ENCODE peak calls at places on chromosomes 4 and X, in five cellular contexts. One of them, this sample, is unnamed.

GRCh38 chrX:27336466-27337091 is 126.6 kb downstream of the PPP4R3C start:
- DNase-seq in GM10248: peak; percentile 18
- DNase-seq in H9: peak; percentile 48
- DNase-seq in adrenal gland: peak; percentile 41
- DNase-seq in IMR-90: peak; percentile 2
- DNase-seq in this sample: peak; percentile 64

GRCh38 chr4:128306992-128307581 is 19.5 kb upstream of the PGRMC2 start:
- DNase-seq in GM10248: no peak
- DNase-seq in H9: no peak
- DNase-seq in adrenal gland: no peak
- DNase-seq in IMR-90: no peak
- DNase-seq in this sample: no peak

GRCh38 chr4:110683600-110683999 is 60.7 kb upstream of the PITX2 start:
- DNase-seq in GM10248: no peak
- DNase-seq in H9: no peak
- DNase-seq in adrenal gland: no peak
- DNase-seq in IMR-90: no peak
- DNase-seq in this sample: no peak

GRCh38 chr4:20529681-20530080 is 170.6 kb upstream of the PACRGL start:
- DNase-seq in GM10248: no peak
- DNase-seq in H9: no peak
- DNase-seq in adrenal gland: no peak
- DNase-seq in IMR-90: peak; percentile 40
- DNase-seq in this sample: no peak

GRCh38 chr4:38514465-38515146 is 149.4 kb upstream of the KLF3 start:
- DNase-seq in GM10248: no peak
- DNase-seq in H9: no peak
- DNase-seq in adrenal gland: no peak
- DNase-seq in IMR-90: no peak
- DNase-seq in this sample: no peak

GRCh38 chrX:110588164-110588563 is 207.5 kb downstream of the CHRDL1 start:
- DNase-seq in GM10248: no peak
- DNase-seq in H9: no peak
- DNase-seq in adrenal gland: no peak
- DNase-seq in IMR-90: no peak
- DNase-seq in this sample: no peak

GRCh38 chr4:44493924-44494323 is 45.3 kb upstream of the KCTD8 start:
- DNase-seq in GM10248: peak; percentile 11
- DNase-seq in H9: peak; percentile 50
- DNase-seq in adrenal gland: peak; percentile 24
- DNase-seq in IMR-90: no peak
- DNase-seq in this sample: no peak

GRCh38 chrX:12798601-12799000 is 7.4 kb downstream of the PRPS2 start:
- DNase-seq in GM10248: no peak
- DNase-seq in H9: no peak
- DNase-seq in adrenal gland: no peak
- DNase-seq in IMR-90: peak; percentile 79
- DNase-seq in this sample: no peak

GRCh38 chr4:110787781-110788180 is 164.9 kb upstream of the PITX2 start:
- DNase-seq in GM10248: no peak
- DNase-seq in H9: no peak
- DNase-seq in adrenal gland: no peak
- DNase-seq in IMR-90: peak; percentile 27
- DNase-seq in this sample: no peak

GRCh38 chrX:105646592-105647372 is 175.6 kb upstream of the NRK start:
- DNase-seq in GM10248: no peak
- DNase-seq in H9: no peak
- DNase-seq in adrenal gland: no peak
- DNase-seq in IMR-90: no peak
- DNase-seq in this sample: no peak

GRCh38 chr4:185201983-185202962 is 1.5 kb downstream of the CFAP97 start:
- DNase-seq in GM10248: no peak
- DNase-seq in H9: peak; percentile 39
- DNase-seq in adrenal gland: no peak
- DNase-seq in IMR-90: peak; percentile 42
- DNase-seq in this sample: no peak

GRCh38 chr4:86847576-86847975 is 1.6 kb downstream of the SLC10A6 start:
- DNase-seq in GM10248: no peak
- DNase-seq in H9: no peak
- DNase-seq in adrenal gland: no peak
- DNase-seq in IMR-90: no peak
- DNase-seq in this sample: no peak

GRCh38 chr4:80094191-80094590 is 21.2 kb upstream of the ANTXR2 start:
- DNase-seq in GM10248: no peak
- DNase-seq in H9: no peak
- DNase-seq in adrenal gland: no peak
- DNase-seq in IMR-90: peak; percentile 50
- DNase-seq in this sample: no peak

GRCh38 chr4:783133-783541 is 42.8 kb downstream of the CPLX1 start:
- DNase-seq in GM10248: no peak
- DNase-seq in H9: no peak
- DNase-seq in adrenal gland: no peak
- DNase-seq in IMR-90: no peak
- DNase-seq in this sample: no peak

DNA sequence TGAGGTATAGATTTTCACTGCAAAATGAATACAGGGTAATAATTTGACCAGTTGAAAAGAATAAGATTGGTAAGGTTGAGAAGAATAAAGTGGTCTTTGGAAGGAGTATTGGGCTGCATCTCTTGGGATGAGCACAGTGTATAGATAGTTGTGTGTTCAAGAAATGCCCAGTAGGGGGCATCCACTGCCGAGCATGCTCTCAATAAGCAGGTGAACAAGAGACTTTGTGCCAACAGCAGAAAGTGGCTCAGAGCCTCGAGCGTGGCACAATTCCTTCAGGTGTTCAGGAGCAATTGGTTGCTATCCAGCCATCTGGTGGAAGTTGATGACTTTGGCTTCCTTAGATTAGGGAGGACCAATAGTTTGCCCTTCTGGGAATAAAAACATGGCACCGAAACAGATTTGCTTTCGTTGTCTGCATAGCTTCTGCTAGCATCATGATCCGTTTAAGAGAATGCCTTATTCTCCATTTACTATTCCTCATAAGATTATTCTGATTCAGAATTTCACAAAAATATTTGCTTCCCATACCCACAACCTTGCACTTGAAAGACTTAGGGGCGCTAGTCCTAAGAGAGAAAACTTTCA is 258.1 kb upstream of the NEIL3 start:
- DNase-seq in GM10248: peak; percentile 29
- DNase-seq in H9: peak; percentile 66
- DNase-seq in adrenal gland: no peak
- DNase-seq in IMR-90: peak; percentile 9
- DNase-seq in this sample: no peak
- TF ChIP-seq CTCF in GM10248: peak; percentile 35
- TF ChIP-seq CTCF in H9: peak; percentile 81
- TF ChIP-seq CTCF in adrenal gland: no peak
- TF ChIP-seq CTCF in IMR-90: peak; percentile 35
- TF ChIP-seq CTCF in this sample: peak; percentile 67

DNA sequence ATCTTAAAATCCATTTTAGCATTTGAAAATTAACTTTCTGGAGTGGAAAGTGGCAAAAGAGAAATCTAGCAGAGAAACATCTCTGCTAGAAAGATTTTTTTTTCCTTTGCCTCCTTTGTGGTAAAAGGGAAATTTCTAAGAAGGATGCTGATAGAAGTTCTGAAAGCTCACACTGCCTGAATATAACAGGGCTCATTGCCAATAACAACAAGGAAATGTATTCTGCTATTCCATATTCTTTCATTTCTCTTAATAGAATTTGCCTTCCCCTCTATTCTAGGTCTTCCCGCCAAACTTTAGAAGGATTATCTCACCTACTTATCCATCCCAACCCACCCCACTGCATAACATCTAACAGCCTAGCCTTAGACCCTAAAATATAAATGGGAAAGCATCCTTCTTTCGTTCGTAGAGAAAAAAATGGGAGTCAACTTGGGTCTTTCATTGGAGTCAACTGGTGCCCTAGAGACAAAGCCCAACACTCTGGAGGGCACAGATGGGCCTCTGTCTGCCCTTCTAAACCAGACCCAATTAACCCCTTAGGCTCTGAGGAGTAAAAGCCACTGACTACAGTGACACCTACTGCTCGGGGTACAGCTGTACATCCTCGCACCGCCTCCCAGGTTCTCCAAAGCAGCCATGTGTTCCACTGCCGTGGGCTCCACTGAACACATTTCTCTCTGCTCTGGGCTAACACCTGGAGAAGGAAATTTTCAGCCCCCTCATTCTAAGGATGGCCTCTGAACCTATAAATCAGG is 103.9 kb downstream of the MAML3 start:
- DNase-seq in GM10248: peak; percentile 25
- DNase-seq in H9: peak; percentile 69
- DNase-seq in adrenal gland: no peak
- DNase-seq in IMR-90: peak; percentile 48
- DNase-seq in this sample: peak; percentile 57
- TF ChIP-seq CTCF in GM10248: peak; percentile 38
- TF ChIP-seq CTCF in H9: peak; percentile 85
- TF ChIP-seq CTCF in adrenal gland: peak; percentile 45
- TF ChIP-seq CTCF in IMR-90: peak; percentile 24
- TF ChIP-seq CTCF in this sample: peak; percentile 50

GRCh38 chr4:4592414-4592813 is 50.6 kb upstream of the STX18 start:
- DNase-seq in GM10248: no peak
- DNase-seq in H9: no peak
- DNase-seq in adrenal gland: no peak
- DNase-seq in IMR-90: no peak
- DNase-seq in this sample: no peak
- TF ChIP-seq CTCF in GM10248: no peak
- TF ChIP-seq CTCF in H9: no peak
- TF ChIP-seq CTCF in adrenal gland: no peak
- TF ChIP-seq CTCF in IMR-90: no peak
- TF ChIP-seq CTCF in this sample: no peak

DNA sequence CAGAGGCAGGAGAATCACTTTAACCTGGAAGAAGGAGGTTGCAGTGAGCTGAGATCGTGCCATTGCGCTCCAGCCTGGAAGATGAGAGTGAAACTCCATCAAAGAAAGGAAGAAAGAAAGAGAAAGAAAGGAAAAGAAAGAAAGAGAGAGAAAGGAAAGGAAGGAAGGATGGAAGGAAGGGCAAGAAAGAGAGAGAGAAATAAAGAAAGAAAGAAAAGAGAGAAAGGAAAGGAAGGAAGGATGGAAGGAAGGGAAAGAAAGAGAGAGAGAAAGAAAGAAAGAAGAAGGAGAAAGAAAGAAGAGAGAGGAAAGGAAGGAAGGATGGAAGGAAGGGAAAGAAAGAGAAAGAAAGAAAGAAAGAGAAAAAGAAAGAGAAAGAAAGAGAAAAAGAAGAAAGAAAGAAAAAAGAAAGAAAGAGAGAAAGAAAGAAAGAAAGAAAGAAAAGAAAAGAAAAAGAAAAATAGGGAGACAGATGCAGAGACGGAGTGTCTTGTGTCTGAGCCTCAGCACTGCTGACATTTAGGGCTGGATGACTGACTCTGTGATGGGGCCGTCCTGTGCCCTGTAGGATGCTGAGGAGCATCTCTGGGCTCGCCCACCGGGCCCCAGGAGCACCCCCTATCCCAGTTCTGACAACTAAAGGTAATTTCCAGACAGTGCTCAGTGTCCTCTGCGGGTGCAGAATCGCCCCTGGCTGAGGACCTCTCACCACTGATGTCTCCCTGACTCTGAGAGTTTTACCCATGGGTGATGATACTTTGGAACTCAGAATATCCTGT is 61.7 kb downstream of the CRLF2 start:
- DNase-seq in GM10248: no peak
- DNase-seq in H9: peak; percentile 11
- DNase-seq in adrenal gland: no peak
- DNase-seq in IMR-90: no peak
- DNase-seq in this sample: no peak
- TF ChIP-seq CTCF in GM10248: no peak
- TF ChIP-seq CTCF in H9: no peak
- TF ChIP-seq CTCF in adrenal gland: no peak
- TF ChIP-seq CTCF in IMR-90: no peak
- TF ChIP-seq CTCF in this sample: no peak

This sample was measured in glutamatergic neuron.